ENCODE peak calls at places on chromosomes 4 and X, in eight cellular contexts. H is SW480; P is NCI-H1048; E is RCC 7860; G is stimulated activated naive B cell treated with anti-CD40 and anti-IgM and Interleukin-4, amounts not matched to agents 10 μg/mL and 1 μg/mL and 100 μg/mL, for 72 hours; N is activated naive CD4-positive, alpha-beta T cell treated with anti-CD3 and anti-CD28 coated beads, Interleukin-2, amount 50 U/mL, for 72 hours; S is Calu3; B is aorta. T is an unnamed sample.

GRCh38 chrX:155113097-155113496 is 41.8 kb downstream of the BRCC3 start:
- DNase-seq in H (no peak), P (no peak), E (no peak), G (no peak), N (no peak), S (no peak), B (no peak), T (no peak)

GRCh38 chrX:77899081-77899828 is at the start of gene COX7B:
- DNase-seq in H (peak; percentile 98), P (peak; percentile 77), E (peak; percentile 96), G (peak; percentile 72), N (peak; percentile 61), S (peak; percentile 75), B (no peak), T (peak; percentile 92)

GRCh38 chrX:69388526-69388925 is 115.6 kb upstream of the NALF2 start:
- DNase-seq in H (no peak), P (no peak), E (no peak), G (no peak), N (no peak), S (peak; percentile 0), B (no peak), T (no peak)

GRCh38 chr4:92359481-92359880 is 55.7 kb downstream of the GRID2 start:
- DNase-seq in H (no peak), P (no peak), E (no peak), G (no peak), N (no peak), S (no peak), B (no peak), T (no peak)

GRCh38 chrX:9533611-9534010 is 68.8 kb downstream of the TBL1X start:
- DNase-seq in H (no peak), P (no peak), E (no peak), G (no peak), N (no peak), S (no peak), B (no peak), T (no peak)

GRCh38 chr4:120066182-120066524 is 495 bp downstream of the MAD2L1 start:
- DNase-seq in H (peak; percentile 5), P (no peak), E (no peak), G (no peak), N (no peak), S (no peak), B (no peak), T (no peak)

GRCh38 chr4:140856692-140857091 is 100.5 kb upstream of the TBC1D9 start:
- DNase-seq in H (peak; percentile 63), P (no peak), E (no peak), G (no peak), N (no peak), S (peak; percentile 39), B (no peak), T (no peak)

GRCh38 chr4:85879518-85879917 is 404.6 kb downstream of the ARHGAP24 start:
- DNase-seq in H (no peak), P (no peak), E (no peak), G (no peak), N (no peak), S (no peak), B (no peak), T (no peak)

GRCh38 chrX:9759340-9759739 is 6.3 kb downstream of the GPR143 start:
- DNase-seq in H (no peak), P (no peak), E (no peak), G (no peak), N (no peak), S (no peak), B (no peak), T (no peak)

GRCh38 chrX:153400146-153401132 is 711 bp downstream of the PNMA6E start:
- DNase-seq in H (peak; percentile 22), P (peak; percentile 10), E (peak; percentile 10), G (no peak), N (no peak), S (peak; percentile 40), B (peak; percentile 77), T (no peak)

T was measured in epithelial cell of proximal tubule.